ENCODE peak calls at places on chromosomes 13 and 19, in ten cellular contexts. One of them, this sample, is unnamed.

GRCh38 chr19:5961969-5962945 is 15.7 kb downstream of the RANBP3 start:
- DNase-seq in uterus: no peak
- DNase-seq in ovary: no peak
- DNase-seq in esophagus muscularis mucosa: no peak
- DNase-seq in breast epithelium: peak
- DNase-seq in IMR-90: peak
- DNase-seq in adrenal gland: peak
- DNase-seq in body of pancreas: peak
- DNase-seq in K562: no peak
- DNase-seq in tibial nerve: peak
- DNase-seq in this sample: no peak

GRCh38 chr19:17555480-17555928 is at the start of gene COLGALT1:
- DNase-seq in uterus: peak
- DNase-seq in ovary: peak
- DNase-seq in esophagus muscularis mucosa: peak
- DNase-seq in breast epithelium: peak
- DNase-seq in IMR-90: peak
- DNase-seq in adrenal gland: peak
- DNase-seq in body of pancreas: peak
- DNase-seq in K562: peak
- DNase-seq in tibial nerve: peak
- DNase-seq in this sample: peak

GRCh38 chr13:111639196-111639705 is 318.8 kb downstream of the TEX29 start:
- DNase-seq in uterus: no peak
- DNase-seq in ovary: no peak
- DNase-seq in esophagus muscularis mucosa: no peak
- DNase-seq in breast epithelium: no peak
- DNase-seq in IMR-90: no peak
- DNase-seq in adrenal gland: no peak
- DNase-seq in body of pancreas: no peak
- DNase-seq in K562: no peak
- DNase-seq in tibial nerve: no peak
- DNase-seq in this sample: no peak

GRCh38 chr13:74290324-74290773 is 156.1 kb upstream of the KLF12 start:
- DNase-seq in uterus: peak
- DNase-seq in ovary: peak
- DNase-seq in esophagus muscularis mucosa: no peak
- DNase-seq in breast epithelium: no peak
- DNase-seq in IMR-90: peak
- DNase-seq in adrenal gland: peak
- DNase-seq in body of pancreas: peak
- DNase-seq in K562: no peak
- DNase-seq in tibial nerve: no peak
- DNase-seq in this sample: peak

GRCh38 chr13:76861859-76862258 is 24.3 kb downstream of the KCTD12 start:
- DNase-seq in uterus: no peak
- DNase-seq in ovary: no peak
- DNase-seq in esophagus muscularis mucosa: no peak
- DNase-seq in breast epithelium: no peak
- DNase-seq in IMR-90: no peak
- DNase-seq in adrenal gland: no peak
- DNase-seq in body of pancreas: no peak
- DNase-seq in K562: no peak
- DNase-seq in tibial nerve: no peak
- DNase-seq in this sample: no peak

GRCh38 chr13:23506821-23507210 is 63.4 kb upstream of the TNFRSF19 start:
- DNase-seq in uterus: peak
- DNase-seq in ovary: no peak
- DNase-seq in esophagus muscularis mucosa: no peak
- DNase-seq in breast epithelium: no peak
- DNase-seq in IMR-90: peak
- DNase-seq in adrenal gland: no peak
- DNase-seq in body of pancreas: no peak
- DNase-seq in K562: no peak
- DNase-seq in tibial nerve: no peak
- DNase-seq in this sample: no peak

GRCh38 chr19:6677924-6678689 is 8.1 kb upstream of the TNFSF14 start:
- DNase-seq in uterus: no peak
- DNase-seq in ovary: no peak
- DNase-seq in esophagus muscularis mucosa: no peak
- DNase-seq in breast epithelium: no peak
- DNase-seq in IMR-90: no peak
- DNase-seq in adrenal gland: peak
- DNase-seq in body of pancreas: no peak
- DNase-seq in K562: peak
- DNase-seq in tibial nerve: no peak
- DNase-seq in this sample: peak

GRCh38 chr13:28609936-28610335 is 49.0 kb upstream of the POMP start:
- DNase-seq in uterus: no peak
- DNase-seq in ovary: no peak
- DNase-seq in esophagus muscularis mucosa: no peak
- DNase-seq in breast epithelium: no peak
- DNase-seq in IMR-90: peak
- DNase-seq in adrenal gland: no peak
- DNase-seq in body of pancreas: no peak
- DNase-seq in K562: no peak
- DNase-seq in tibial nerve: no peak
- DNase-seq in this sample: no peak

GRCh38 chr13:111852701-111853100 is 214.2 kb upstream of the SOX1 start:
- DNase-seq in uterus: no peak
- DNase-seq in ovary: no peak
- DNase-seq in esophagus muscularis mucosa: peak
- DNase-seq in breast epithelium: no peak
- DNase-seq in IMR-90: no peak
- DNase-seq in adrenal gland: no peak
- DNase-seq in body of pancreas: no peak
- DNase-seq in K562: no peak
- DNase-seq in tibial nerve: no peak
- DNase-seq in this sample: no peak

GRCh38 chr19:39126593-39127187 is 1.1 kb downstream of the PAK4 start:
- DNase-seq in uterus: no peak
- DNase-seq in ovary: no peak
- DNase-seq in esophagus muscularis mucosa: no peak
- DNase-seq in breast epithelium: no peak
- DNase-seq in IMR-90: no peak
- DNase-seq in adrenal gland: no peak
- DNase-seq in body of pancreas: peak
- DNase-seq in K562: no peak
- DNase-seq in tibial nerve: no peak
- DNase-seq in this sample: peak

GRCh38 chr13:102504002-102504401 is 92.8 kb upstream of the TPP2 start:
- DNase-seq in uterus: no peak
- DNase-seq in ovary: no peak
- DNase-seq in esophagus muscularis mucosa: no peak
- DNase-seq in breast epithelium: no peak
- DNase-seq in IMR-90: no peak
- DNase-seq in adrenal gland: no peak
- DNase-seq in body of pancreas: no peak
- DNase-seq in K562: no peak
- DNase-seq in tibial nerve: no peak
- DNase-seq in this sample: no peak

GRCh38 chr13:66835040-66835628 is 395.0 kb downstream of the PCDH9 start:
- DNase-seq in uterus: peak
- DNase-seq in ovary: peak
- DNase-seq in esophagus muscularis mucosa: peak
- DNase-seq in breast epithelium: no peak
- DNase-seq in IMR-90: peak
- DNase-seq in adrenal gland: peak
- DNase-seq in body of pancreas: peak
- DNase-seq in K562: no peak
- DNase-seq in tibial nerve: peak
- DNase-seq in this sample: peak

GRCh38 chr19:34904846-34905527 is 21.7 kb upstream of the ZNF30 start:
- DNase-seq in uterus: no peak
- DNase-seq in ovary: no peak
- DNase-seq in esophagus muscularis mucosa: no peak
- DNase-seq in breast epithelium: no peak
- DNase-seq in IMR-90: no peak
- DNase-seq in adrenal gland: no peak
- DNase-seq in body of pancreas: no peak
- DNase-seq in K562: no peak
- DNase-seq in tibial nerve: no peak
- DNase-seq in this sample: peak

GRCh38 chr19:4597975-4598671 is 38.6 kb upstream of the SEMA6B start:
- DNase-seq in uterus: peak
- DNase-seq in ovary: no peak
- DNase-seq in esophagus muscularis mucosa: no peak
- DNase-seq in breast epithelium: no peak
- DNase-seq in IMR-90: no peak
- DNase-seq in adrenal gland: peak
- DNase-seq in body of pancreas: peak
- DNase-seq in K562: peak
- DNase-seq in tibial nerve: no peak
- DNase-seq in this sample: peak

GRCh38 chr19:30516586-30516985 is 144.4 kb downstream of the ZNF536 start:
- DNase-seq in uterus: no peak
- DNase-seq in ovary: no peak
- DNase-seq in esophagus muscularis mucosa: no peak
- DNase-seq in breast epithelium: no peak
- DNase-seq in IMR-90: no peak
- DNase-seq in adrenal gland: no peak
- DNase-seq in body of pancreas: no peak
- DNase-seq in K562: no peak
- DNase-seq in tibial nerve: no peak
- DNase-seq in this sample: no peak

GRCh38 chr13:40148103-40148502 is 492.6 kb downstream of the COG6 start:
- DNase-seq in uterus: no peak
- DNase-seq in ovary: no peak
- DNase-seq in esophagus muscularis mucosa: no peak
- DNase-seq in breast epithelium: no peak
- DNase-seq in IMR-90: no peak
- DNase-seq in adrenal gland: no peak
- DNase-seq in body of pancreas: no peak
- DNase-seq in K562: no peak
- DNase-seq in tibial nerve: no peak
- DNase-seq in this sample: no peak

GRCh38 chr19:7561229-7561806 is 25.8 kb downstream of the PNPLA6 start:
- DNase-seq in uterus: no peak
- DNase-seq in ovary: no peak
- DNase-seq in esophagus muscularis mucosa: no peak
- DNase-seq in breast epithelium: no peak
- DNase-seq in IMR-90: no peak
- DNase-seq in adrenal gland: no peak
- DNase-seq in body of pancreas: no peak
- DNase-seq in K562: no peak
- DNase-seq in tibial nerve: no peak
- DNase-seq in this sample: no peak

GRCh38 chr13:32538621-32539246 is at the start of gene N4BP2L2:
- DNase-seq in uterus: peak
- DNase-seq in ovary: peak
- DNase-seq in esophagus muscularis mucosa: peak
- DNase-seq in breast epithelium: peak
- DNase-seq in IMR-90: peak
- DNase-seq in adrenal gland: peak
- DNase-seq in body of pancreas: peak
- DNase-seq in K562: peak
- DNase-seq in tibial nerve: peak
- DNase-seq in this sample: peak
- TF ChIP-seq POLR2A in uterus: peak
- TF ChIP-seq POLR2A in ovary: peak
- TF ChIP-seq POLR2A in esophagus muscularis mucosa: no peak
- TF ChIP-seq POLR2A in breast epithelium: peak
- TF ChIP-seq POLR2A in IMR-90: peak
- TF ChIP-seq POLR2A in adrenal gland: peak
- TF ChIP-seq POLR2A in body of pancreas: peak
- TF ChIP-seq POLR2A in K562: peak
- TF ChIP-seq POLR2A in tibial nerve: peak
- TF ChIP-seq POLR2A in this sample: no peak

DNA sequence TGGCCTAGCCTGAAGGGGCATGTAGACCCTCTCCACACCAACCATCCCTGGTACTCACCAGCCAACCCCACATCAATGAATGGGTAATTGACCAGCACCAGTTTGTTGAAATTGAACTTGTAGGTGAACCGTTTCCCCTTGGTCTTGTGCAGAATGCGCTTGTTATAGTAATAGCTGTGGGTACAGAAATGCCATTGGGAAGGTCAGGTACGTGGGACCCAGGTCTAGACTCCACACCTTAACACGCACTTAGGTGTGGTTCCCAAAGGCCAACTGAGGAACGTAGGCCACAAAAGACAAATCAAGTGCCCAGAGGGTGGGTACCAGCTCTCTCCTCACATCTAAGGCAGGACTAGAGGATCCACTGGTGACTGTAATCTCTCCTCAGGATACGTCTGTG is 5.2 kb downstream of the ERF start:
- DNase-seq in uterus: no peak
- DNase-seq in ovary: no peak
- DNase-seq in esophagus muscularis mucosa: no peak
- DNase-seq in breast epithelium: no peak
- DNase-seq in IMR-90: no peak
- DNase-seq in adrenal gland: no peak
- DNase-seq in body of pancreas: no peak
- DNase-seq in K562: no peak
- DNase-seq in tibial nerve: no peak
- DNase-seq in this sample: no peak
- TF ChIP-seq POLR2A in uterus: no peak
- TF ChIP-seq POLR2A in ovary: no peak
- TF ChIP-seq POLR2A in esophagus muscularis mucosa: no peak
- TF ChIP-seq POLR2A in breast epithelium: no peak
- TF ChIP-seq POLR2A in IMR-90: no peak
- TF ChIP-seq POLR2A in adrenal gland: no peak
- TF ChIP-seq POLR2A in body of pancreas: no peak
- TF ChIP-seq POLR2A in K562: no peak
- TF ChIP-seq POLR2A in tibial nerve: no peak
- TF ChIP-seq POLR2A in this sample: no peak

GRCh38 chr19:18557474-18558201 is at the start of gene KXD1:
- DNase-seq in uterus: peak
- DNase-seq in ovary: peak
- DNase-seq in esophagus muscularis mucosa: peak
- DNase-seq in breast epithelium: peak
- DNase-seq in IMR-90: peak
- DNase-seq in adrenal gland: peak
- DNase-seq in body of pancreas: peak
- DNase-seq in K562: peak
- DNase-seq in tibial nerve: peak
- DNase-seq in this sample: peak
- TF ChIP-seq POLR2A in uterus: peak
- TF ChIP-seq POLR2A in ovary: peak
- TF ChIP-seq POLR2A in esophagus muscularis mucosa: peak
- TF ChIP-seq POLR2A in breast epithelium: peak
- TF ChIP-seq POLR2A in IMR-90: peak
- TF ChIP-seq POLR2A in adrenal gland: peak
- TF ChIP-seq POLR2A in body of pancreas: peak
- TF ChIP-seq POLR2A in K562: peak
- TF ChIP-seq POLR2A in tibial nerve: peak
- TF ChIP-seq POLR2A in this sample: no peak

DNA sequence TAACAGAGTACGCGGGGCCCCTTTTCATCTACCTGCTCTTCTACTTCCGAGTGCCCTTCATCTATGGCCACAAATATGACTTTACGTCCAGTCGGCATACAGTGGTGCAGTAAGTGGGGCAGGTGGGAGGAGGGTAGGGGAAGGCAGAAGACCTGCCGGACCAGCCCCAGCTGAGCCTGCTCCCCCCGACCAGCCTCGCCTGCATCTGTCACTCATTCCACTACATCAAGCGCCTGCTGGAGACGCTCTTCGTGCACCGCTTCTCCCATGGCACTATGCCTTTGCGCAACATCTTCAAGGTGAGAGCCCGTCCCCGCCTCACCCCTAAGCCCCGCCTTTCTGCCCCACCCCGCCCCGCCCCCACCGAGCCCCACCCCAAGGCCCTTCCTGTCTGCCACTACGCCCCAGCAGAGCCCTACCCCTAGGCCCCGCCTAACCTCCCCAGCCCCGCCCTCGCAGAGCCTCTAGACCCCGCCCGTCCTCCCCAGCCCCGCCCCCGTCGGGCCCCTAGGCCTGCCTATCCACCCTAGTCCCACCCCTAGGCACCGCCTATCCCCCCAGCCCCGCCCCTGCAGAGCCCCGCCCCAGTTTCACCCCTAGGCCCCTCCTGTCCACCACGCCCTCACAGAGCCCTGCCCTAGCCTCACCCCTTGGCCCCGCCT is 7.7 kb downstream of the NDUFB7 start:
- DNase-seq in uterus: no peak
- DNase-seq in ovary: no peak
- DNase-seq in esophagus muscularis mucosa: no peak
- DNase-seq in breast epithelium: no peak
- DNase-seq in IMR-90: no peak
- DNase-seq in adrenal gland: no peak
- DNase-seq in body of pancreas: no peak
- DNase-seq in K562: peak
- DNase-seq in tibial nerve: no peak
- DNase-seq in this sample: peak
- TF ChIP-seq POLR2A in uterus: no peak
- TF ChIP-seq POLR2A in ovary: no peak
- TF ChIP-seq POLR2A in esophagus muscularis mucosa: no peak
- TF ChIP-seq POLR2A in breast epithelium: no peak
- TF ChIP-seq POLR2A in IMR-90: no peak
- TF ChIP-seq POLR2A in adrenal gland: no peak
- TF ChIP-seq POLR2A in body of pancreas: no peak
- TF ChIP-seq POLR2A in K562: no peak
- TF ChIP-seq POLR2A in tibial nerve: no peak
- TF ChIP-seq POLR2A in this sample: no peak

This sample was measured in testis.